ENCODE peak calls at places on chromosomes 1 and 21, in six cellular contexts. F is neural progenitor cell, K is fibroblast of mammary gland, U is hepatocyte, A is fibroblast of the aortic adventitia, J is psoas muscle. C is an unnamed sample.

GRCh38 chr1:61139324-61140055 is 57.1 kb downstream of the NFIA start:
- DNase-seq in A (peak), U (no peak), J (peak), F (peak), K (peak), C (peak)

GRCh38 chr1:230009611-230010313 is 57.3 kb upstream of the GALNT2 start:
- DNase-seq in U (no peak), A (no peak), F (no peak), J (no peak), K (no peak), C (no peak)

GRCh38 chr1:53665996-53666395 is 73.0 kb downstream of the GLIS1 start:
- DNase-seq in F (no peak), K (no peak), U (no peak), J (no peak), A (no peak), C (no peak)

GRCh38 chr1:38291906-38292521 is 245.4 kb upstream of the POU3F1 start:
- DNase-seq in J (no peak), F (peak), U (no peak), K (no peak), A (no peak), C (no peak)

GRCh38 chr21:41973861-41974751 is 20.3 kb upstream of the C2CD2 start:
- DNase-seq in J (peak), A (no peak), K (peak), U (no peak), F (no peak), C (peak)

GRCh38 chr1:15290382-15290781 is 43.4 kb downstream of the FHAD1 start:
- DNase-seq in F (no peak), A (peak), J (no peak), U (no peak), K (peak), C (peak)

GRCh38 chr1:60573121-60573520 is 499.6 kb upstream of the C1orf87 start:
- DNase-seq in A (no peak), U (no peak), J (no peak), F (no peak), K (peak), C (peak)

GRCh38 chr1:17287377-17287776 is 20.6 kb upstream of the PADI4 start:
- DNase-seq in A (peak), K (peak), U (no peak), F (no peak), J (no peak), C (peak)

DNA sequence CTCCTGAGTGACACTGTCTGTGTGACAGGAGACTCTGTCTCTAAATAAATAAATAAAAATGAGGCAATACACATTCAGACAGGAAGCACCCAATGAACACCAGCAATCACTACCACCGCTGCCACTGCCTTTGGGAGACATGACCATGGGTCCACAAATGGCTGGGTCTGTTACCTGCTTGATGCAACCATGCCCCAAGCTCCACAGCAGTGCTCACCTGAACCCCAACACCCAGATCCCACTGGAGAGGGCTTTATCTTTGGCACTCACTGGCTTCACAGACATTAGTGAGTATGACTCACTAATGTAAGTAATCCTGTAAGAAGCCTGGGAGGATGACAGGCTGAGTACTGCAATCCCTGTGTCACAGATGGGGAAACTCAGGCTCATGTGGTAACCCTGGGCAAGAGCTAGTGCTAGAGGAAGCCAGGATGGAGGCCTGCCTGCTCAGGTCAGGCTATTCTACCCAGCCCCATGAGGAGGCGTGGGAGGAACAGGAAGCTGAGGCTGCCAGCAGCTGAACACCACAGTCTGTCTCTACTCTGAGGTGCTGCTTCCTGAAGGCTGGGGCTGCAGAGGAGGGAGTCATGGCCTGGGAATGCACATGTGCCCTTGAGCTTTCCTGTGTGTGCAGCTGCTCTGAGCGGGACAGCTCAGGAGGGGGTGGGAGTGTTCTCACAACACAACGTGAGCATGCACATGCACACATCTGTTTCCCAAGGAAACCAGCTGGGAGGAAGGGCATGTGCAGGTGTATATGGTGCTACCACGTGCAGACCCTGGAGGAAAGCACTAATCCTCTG is 43.0 kb downstream of the SLC9A1 start:
- DNase-seq in A (peak), K (peak), U (peak), J (peak), F (no peak), C (peak)
- TF ChIP-seq CTCF in A (peak), K (peak), U (peak), J (peak), F (no peak), C (peak)

GRCh38 chr1:161432091-161432490 is 64.4 kb upstream of the CFAP126 start:
- DNase-seq in K (no peak), J (no peak), U (no peak), F (no peak), A (no peak), C (no peak)

GRCh38 chr1:161427733-161428516 is 60.2 kb upstream of the CFAP126 start:
- DNase-seq in U (peak), F (peak), A (peak), J (no peak), K (peak), C (peak)
- H3K4me3 ChIP-seq in U (peak), F (peak), A (peak), J (no peak), K (no peak), C (no peak)

GRCh38 chr1:48937732-48938131 is 161.0 kb upstream of the BEND5 start:
- DNase-seq in J (no peak), K (no peak), F (no peak), U (no peak), A (no peak), C (no peak)

GRCh38 chr1:48940354-48940753 is 163.7 kb upstream of the BEND5 start:
- DNase-seq in U (no peak), K (no peak), J (no peak), F (no peak), A (no peak), C (no peak)

GRCh38 chr1:48940946-48941732 is 164.4 kb upstream of the BEND5 start:
- DNase-seq in A (no peak), U (no peak), J (no peak), K (no peak), F (no peak), C (no peak)

GRCh38 chr1:48939828-48940227 is 163.1 kb upstream of the BEND5 start:
- DNase-seq in F (no peak), U (no peak), J (no peak), A (no peak), K (no peak), C (no peak)

DNA sequence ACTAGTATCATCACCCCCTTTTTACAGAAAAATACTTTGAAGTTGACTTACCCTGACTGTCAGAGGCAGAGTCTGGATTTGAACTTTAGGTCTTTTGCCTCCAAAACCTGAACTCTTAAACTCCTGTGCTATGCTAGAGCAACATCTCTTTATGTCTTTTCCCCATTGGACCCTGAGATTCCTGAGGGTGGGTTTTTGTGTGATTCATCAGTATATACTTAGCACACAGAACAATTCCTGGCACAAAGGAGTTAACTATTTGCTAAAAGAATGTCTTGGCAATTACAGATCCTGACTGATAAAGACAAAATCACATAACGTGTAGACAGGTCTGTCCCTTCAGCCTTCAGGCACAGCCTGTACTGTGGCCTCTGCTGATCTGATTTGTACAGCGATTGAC is 162.3 kb upstream of the BEND5 start:
- DNase-seq in F (no peak), U (no peak), J (no peak), A (no peak), K (no peak), C (no peak)
- TF ChIP-seq CTCF in F (no peak), U (no peak), J (no peak), A (no peak), K (no peak), C (no peak)

DNA sequence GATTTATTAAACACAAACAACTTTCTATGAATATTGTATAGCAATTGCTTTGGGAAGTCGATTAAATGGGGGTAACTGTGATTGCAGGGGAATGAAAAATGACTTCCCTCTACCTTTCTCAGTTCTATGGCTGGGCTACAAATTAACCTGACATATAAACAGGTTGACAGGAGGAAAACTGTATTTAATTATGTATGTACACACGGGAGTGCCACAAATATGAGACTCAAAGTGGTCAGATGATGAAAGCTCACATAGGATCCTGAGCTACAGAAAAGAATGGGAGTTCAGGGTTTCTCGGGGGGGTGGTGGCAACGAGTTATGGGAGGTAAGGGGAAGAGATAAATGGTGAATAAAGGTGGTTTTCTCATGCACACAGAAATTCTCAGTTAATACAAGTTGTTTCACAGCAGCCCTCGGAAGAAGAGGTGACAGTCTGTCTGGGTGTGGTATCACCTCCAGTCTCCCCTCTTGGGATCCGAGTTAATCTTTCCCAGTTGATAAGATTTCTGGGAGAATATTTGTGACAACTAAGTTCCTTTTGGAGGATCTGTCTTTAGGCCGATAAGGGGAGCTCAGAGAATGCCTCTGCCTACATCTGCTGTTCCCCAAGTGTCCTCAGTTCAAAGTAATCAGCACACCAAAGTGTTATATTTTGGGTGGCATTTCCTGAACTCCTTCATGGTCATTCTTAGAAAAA is 26.3 kb downstream of the GADD45A start:
- DNase-seq in K (no peak), F (no peak), A (no peak), J (no peak), U (no peak), C (no peak)
- H3K4me3 ChIP-seq in K (no peak), F (no peak), A (no peak), J (no peak), U (no peak), C (no peak)

DNA sequence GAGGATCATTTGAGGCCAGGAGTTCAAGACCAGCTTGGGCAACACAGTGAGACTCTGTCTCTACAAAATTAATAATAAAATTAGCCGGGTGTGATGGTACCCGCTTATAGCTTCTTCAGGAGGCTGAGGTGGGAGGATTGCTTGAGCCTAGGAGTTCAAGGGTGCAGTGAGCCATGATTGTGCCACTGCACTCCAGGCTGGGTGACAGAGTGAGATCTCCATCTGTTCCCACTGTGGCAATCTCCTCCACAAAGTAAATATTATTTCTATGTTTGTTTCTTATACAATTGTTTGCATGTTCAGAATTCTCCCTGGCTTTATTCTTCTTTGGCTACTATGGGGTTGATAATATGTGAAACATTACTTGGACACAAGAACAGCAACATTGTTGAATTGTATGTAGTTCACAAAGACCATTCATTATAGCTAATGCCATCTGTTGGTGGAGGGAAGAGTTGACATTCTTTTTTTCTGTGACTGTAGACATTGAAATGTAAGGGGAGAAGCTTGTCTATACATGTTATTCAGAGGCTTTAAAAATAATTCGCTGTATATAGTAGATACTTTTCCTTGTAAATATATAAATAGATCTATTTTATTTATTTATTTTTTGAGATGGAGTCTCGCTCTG is 47.8 kb upstream of the SRSF10 start:
- DNase-seq in U (peak), K (peak), J (no peak), A (peak), F (no peak), C (peak)
- TF ChIP-seq CTCF in U (peak), K (peak), J (peak), A (peak), F (peak), C (peak)

GRCh38 chr1:6026095-6026809 is 19.4 kb upstream of the KCNAB2 start:
- DNase-seq in U (peak), K (no peak), J (peak), F (peak), A (no peak), C (peak)
- H3K4me3 ChIP-seq in U (no peak), K (no peak), J (peak), F (no peak), A (no peak), C (no peak)

DNA sequence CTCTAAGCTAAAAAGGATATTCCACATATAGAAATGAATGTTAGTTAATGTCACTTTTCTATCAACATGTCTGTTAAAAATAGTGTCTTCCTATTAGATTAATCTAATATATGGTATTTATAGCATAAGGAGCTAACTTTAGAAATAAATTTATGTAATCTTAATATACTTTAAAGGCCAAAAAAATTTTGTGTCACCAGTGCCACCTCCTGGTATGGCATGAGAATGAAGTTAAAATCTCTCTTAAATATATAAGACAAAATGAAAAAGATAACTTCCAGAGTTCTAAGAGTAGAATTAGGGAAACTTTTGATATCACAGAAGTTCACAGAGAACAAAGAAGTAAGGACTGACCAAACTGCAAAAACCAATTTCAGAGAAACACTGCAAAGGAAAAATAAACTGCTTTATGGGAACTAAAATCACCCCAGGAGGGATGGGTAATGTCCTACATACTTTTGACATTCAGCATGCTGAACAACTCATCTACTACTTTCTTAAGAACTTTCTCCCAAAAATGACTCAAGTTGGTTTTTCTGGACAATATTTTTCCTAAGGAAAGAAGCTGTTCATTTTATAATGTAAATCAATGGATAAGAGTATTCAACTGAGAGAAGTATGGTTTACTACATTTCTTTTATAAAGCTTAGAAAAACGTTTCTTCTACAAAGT is 82.8 kb downstream of the TRIM33 start:
- DNase-seq in A (peak), K (peak), F (no peak), J (no peak), U (peak), C (peak)
- TF ChIP-seq CTCF in A (peak), K (peak), F (peak), J (peak), U (peak), C (peak)

GRCh38 chr1:83064589-83065242 is 934.2 kb downstream of the TTLL7 start:
- DNase-seq in K (no peak), J (no peak), F (no peak), U (no peak), A (no peak), C (peak)
- H3K4me3 ChIP-seq in K (no peak), J (peak), F (no peak), U (no peak), A (no peak), C (no peak)

GRCh38 chr1:155713054-155713453 is 24.2 kb downstream of the DAP3 start:
- DNase-seq in J (no peak), K (no peak), U (no peak), A (peak), F (no peak), C (peak)
- TF ChIP-seq CTCF in J (no peak), K (no peak), U (no peak), A (no peak), F (no peak), C (no peak)

DNA sequence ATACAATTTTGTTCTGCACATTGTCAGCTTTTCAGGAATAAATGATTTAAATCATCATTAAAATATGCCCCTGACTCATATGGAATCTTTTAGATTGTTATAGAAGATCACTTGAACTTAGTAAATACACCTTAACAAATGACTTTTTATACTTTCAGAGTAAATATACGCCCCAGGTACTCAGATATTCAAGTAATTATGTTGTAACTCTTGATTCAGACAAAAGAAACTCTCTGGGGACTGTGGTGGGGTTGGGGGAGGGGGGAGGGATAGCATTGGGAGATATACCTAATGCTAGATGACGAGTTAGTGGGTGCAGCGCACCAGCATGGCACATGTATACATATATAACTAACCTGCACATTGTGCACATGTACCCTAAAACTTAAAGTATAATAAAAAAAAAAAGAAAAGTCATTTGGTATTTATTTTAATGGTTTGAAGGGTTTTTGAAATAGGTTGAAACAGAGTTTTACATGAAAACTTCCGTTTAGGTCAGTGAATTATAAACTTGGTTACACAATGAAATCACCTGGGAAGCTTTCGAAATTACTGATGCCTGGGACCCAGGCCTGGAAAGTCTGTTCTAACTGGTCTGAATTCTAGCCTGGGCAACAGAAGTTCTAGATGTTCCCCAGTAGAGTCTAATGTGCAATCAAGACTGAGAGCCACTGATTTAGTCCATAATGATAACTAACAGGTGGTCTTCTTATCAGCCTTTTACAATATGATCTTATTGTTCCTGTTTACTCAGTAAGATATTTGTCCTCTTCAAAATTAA is 320.5 kb upstream of the NR5A2 start:
- DNase-seq in A (no peak), F (no peak), J (no peak), U (no peak), K (no peak), C (no peak)
- H3K4me3 ChIP-seq in A (no peak), F (no peak), J (no peak), U (no peak), K (no peak), C (no peak)

C was measured in cardiac fibroblast.